ENCODE peak calls at places on chromosomes 16 and 17, in four cellular contexts. One of them, this sample, is unnamed.

GRCh38 chr16:51062039-51062438 is 89.0 kb downstream of the SALL1 start:
- DNase-seq in fibroblast of mammary gland: no peak
- DNase-seq in right atrium auricular region: no peak
- DNase-seq in GM10248: no peak
- DNase-seq in this sample: no peak

GRCh38 chr16:49866533-49867155 is 10.7 kb upstream of the ZNF423 start:
- DNase-seq in GM10248: no peak
- DNase-seq in right atrium auricular region: no peak
- DNase-seq in fibroblast of mammary gland: no peak
- DNase-seq in this sample: no peak

GRCh38 chr17:37605813-37606505 is 3.3 kb downstream of the SYNRG start:
- DNase-seq in right atrium auricular region: no peak
- DNase-seq in GM10248: no peak
- DNase-seq in fibroblast of mammary gland: no peak
- DNase-seq in this sample: no peak

GRCh38 chr16:68936729-68937631 is 93.6 kb downstream of the TANGO6 start:
- DNase-seq in fibroblast of mammary gland: peak
- DNase-seq in GM10248: no peak
- DNase-seq in right atrium auricular region: no peak
- DNase-seq in this sample: no peak

GRCh38 chr16:51818342-51818944 is 667.4 kb upstream of the SALL1 start:
- DNase-seq in GM10248: peak
- DNase-seq in fibroblast of mammary gland: peak
- DNase-seq in right atrium auricular region: no peak
- DNase-seq in this sample: no peak

GRCh38 chr16:11105038-11105903 is 150.7 kb downstream of the SOCS1 start:
- DNase-seq in GM10248: peak
- DNase-seq in fibroblast of mammary gland: peak
- DNase-seq in right atrium auricular region: peak
- DNase-seq in this sample: no peak

GRCh38 chr16:57060323-57061083 is 31.9 kb upstream of the CPNE2 start:
- DNase-seq in right atrium auricular region: no peak
- DNase-seq in GM10248: no peak
- DNase-seq in fibroblast of mammary gland: no peak
- DNase-seq in this sample: no peak

GRCh38 chr17:79089720-79090502 is 15.3 kb downstream of the ENGASE start:
- DNase-seq in fibroblast of mammary gland: no peak
- DNase-seq in right atrium auricular region: no peak
- DNase-seq in GM10248: no peak
- DNase-seq in this sample: no peak

GRCh38 chr17:57708401-57708800 is 36.7 kb downstream of the CCDC182 start:
- DNase-seq in fibroblast of mammary gland: peak
- DNase-seq in right atrium auricular region: peak
- DNase-seq in GM10248: no peak
- DNase-seq in this sample: no peak

GRCh38 chr17:57422574-57423164 is 166.3 kb downstream of the MSI2 start:
- DNase-seq in GM10248: peak
- DNase-seq in right atrium auricular region: no peak
- DNase-seq in fibroblast of mammary gland: peak
- DNase-seq in this sample: no peak

GRCh38 chr17:51445934-51446333 is 185.6 kb downstream of the UTP18 start:
- DNase-seq in GM10248: no peak
- DNase-seq in right atrium auricular region: no peak
- DNase-seq in fibroblast of mammary gland: no peak
- DNase-seq in this sample: no peak

GRCh38 chr16:75309156-75309555 is 57.7 kb upstream of the BCAR1 start:
- DNase-seq in GM10248: no peak
- DNase-seq in right atrium auricular region: no peak
- DNase-seq in fibroblast of mammary gland: no peak
- DNase-seq in this sample: no peak
- TF ChIP-seq CTCF in GM10248: no peak
- TF ChIP-seq CTCF in right atrium auricular region: no peak
- TF ChIP-seq CTCF in fibroblast of mammary gland: no peak
- TF ChIP-seq CTCF in this sample: no peak

DNA sequence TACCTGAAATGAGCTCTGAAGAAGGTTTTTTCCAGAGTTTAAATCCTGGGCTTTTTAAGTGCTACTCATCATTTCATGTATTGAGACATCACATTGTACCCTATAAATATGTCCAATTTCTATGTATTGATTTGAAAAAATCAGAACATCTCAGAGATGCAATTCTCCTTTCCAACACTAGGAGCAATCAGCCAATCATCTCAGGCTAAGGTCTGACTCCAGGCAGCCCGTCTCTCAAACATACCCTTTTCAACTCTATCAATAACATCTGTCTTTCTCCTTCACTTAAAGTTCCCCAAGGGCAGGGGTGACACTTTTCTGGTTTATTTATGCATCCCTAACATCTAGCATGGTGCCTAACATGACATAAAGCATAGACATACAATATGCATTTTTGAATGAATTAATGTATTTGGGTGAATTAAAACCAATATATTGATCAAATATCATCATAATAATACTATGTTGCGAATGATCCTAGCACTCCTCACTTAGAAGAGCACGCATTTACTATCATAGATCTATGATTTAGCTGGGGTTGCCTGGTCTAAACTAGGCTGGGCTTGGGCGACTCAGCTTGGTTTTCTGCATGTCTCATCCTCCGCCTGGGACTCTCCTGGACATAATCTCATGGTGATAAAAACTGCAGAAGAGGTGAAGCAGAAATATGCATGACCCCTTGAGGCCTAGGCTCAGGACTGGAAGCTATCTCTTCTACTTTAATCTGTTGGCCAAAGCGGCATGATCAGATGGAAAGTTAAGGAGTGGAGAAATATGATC is 5.2 kb upstream of the CDH11 start:
- DNase-seq in fibroblast of mammary gland: no peak
- DNase-seq in right atrium auricular region: no peak
- DNase-seq in GM10248: no peak
- DNase-seq in this sample: no peak
- TF ChIP-seq CTCF in fibroblast of mammary gland: peak
- TF ChIP-seq CTCF in right atrium auricular region: no peak
- TF ChIP-seq CTCF in GM10248: peak
- TF ChIP-seq CTCF in this sample: no peak

DNA sequence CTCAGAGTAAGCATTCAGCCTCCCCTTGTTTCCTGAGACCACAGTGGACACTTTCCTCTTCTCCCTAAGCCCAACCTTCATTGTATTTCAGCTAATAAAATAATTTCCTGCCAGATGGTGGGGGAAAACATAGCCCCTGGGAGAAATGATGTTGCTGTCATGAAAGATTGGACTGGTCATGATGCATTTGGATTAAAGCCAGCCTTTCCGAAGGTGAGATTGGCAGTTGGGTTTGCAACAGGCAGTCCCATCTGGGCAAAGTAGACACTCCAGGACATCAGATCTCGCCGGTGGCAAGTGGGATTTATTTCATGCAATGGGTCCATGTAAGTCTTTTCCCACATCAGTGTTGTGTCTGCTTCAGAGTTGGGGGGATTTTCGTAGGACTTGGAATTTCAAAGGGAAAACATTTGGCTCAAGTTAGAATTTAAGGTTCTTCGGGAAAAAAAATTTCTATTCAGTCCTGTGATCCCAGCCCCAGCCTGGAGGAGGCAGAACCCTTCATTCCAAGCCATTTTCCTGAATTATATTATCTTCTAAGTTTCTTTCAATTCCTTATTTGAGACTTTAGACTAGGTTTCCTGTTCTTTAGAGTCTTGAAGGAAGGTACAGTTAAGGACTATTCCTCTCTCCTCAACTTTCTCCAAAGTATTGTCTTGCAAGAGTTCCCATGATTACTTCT is 391.7 kb downstream of the XYLT1 start:
- DNase-seq in right atrium auricular region: no peak
- DNase-seq in GM10248: no peak
- DNase-seq in fibroblast of mammary gland: no peak
- DNase-seq in this sample: no peak
- TF ChIP-seq CTCF in right atrium auricular region: no peak
- TF ChIP-seq CTCF in GM10248: no peak
- TF ChIP-seq CTCF in fibroblast of mammary gland: no peak
- TF ChIP-seq CTCF in this sample: no peak

GRCh38 chr16:19757026-19757425 is 39.0 kb downstream of the IQCK start:
- DNase-seq in right atrium auricular region: no peak
- DNase-seq in fibroblast of mammary gland: peak
- DNase-seq in GM10248: no peak
- DNase-seq in this sample: no peak

GRCh38 chr16:19757762-19758595 is 39.9 kb downstream of the IQCK start:
- DNase-seq in fibroblast of mammary gland: no peak
- DNase-seq in right atrium auricular region: no peak
- DNase-seq in GM10248: no peak
- DNase-seq in this sample: no peak

GRCh38 chr16:19753815-19754643 is 36.0 kb downstream of the IQCK start:
- DNase-seq in GM10248: no peak
- DNase-seq in right atrium auricular region: no peak
- DNase-seq in fibroblast of mammary gland: peak
- DNase-seq in this sample: no peak

GRCh38 chr16:19754644-19755036 is 36.6 kb downstream of the IQCK start:
- DNase-seq in fibroblast of mammary gland: no peak
- DNase-seq in GM10248: no peak
- DNase-seq in right atrium auricular region: no peak
- DNase-seq in this sample: no peak

GRCh38 chr16:19755268-19755667 is 37.2 kb downstream of the IQCK start:
- DNase-seq in GM10248: no peak
- DNase-seq in right atrium auricular region: no peak
- DNase-seq in fibroblast of mammary gland: no peak
- DNase-seq in this sample: no peak
- TF ChIP-seq CTCF in GM10248: no peak
- TF ChIP-seq CTCF in right atrium auricular region: no peak
- TF ChIP-seq CTCF in fibroblast of mammary gland: no peak
- TF ChIP-seq CTCF in this sample: no peak

This sample was measured in activated B cell treated with CpG ODN at 0.5 μM for 24 hours.